ENCODE peak calls at places on chromosomes 5 and 9, in nine cellular contexts. H, D, K, Z, B, F, L, G and V are unnamed samples.
A peak's percentile ranks its signal among the peaks of the same experiment; 100 is the strongest.

GRCh38 chr5:172096184-172096941 is 89.9 kb upstream of the FBXW11 start:
- DNase-seq in H (no peak), Z (no peak), L (peak; percentile 43), B (peak; percentile 53), F (no peak), K (no peak), G (no peak), D (no peak), V (no peak)

GRCh38 chr5:40689442-40689841 is 9.7 kb downstream of the PTGER4 start:
- DNase-seq in L (peak; percentile 96), D (no peak), K (no peak), G (peak; percentile 99), B (no peak), Z (no peak), H (peak; percentile 91), F (peak; percentile 79), V (no peak)

GRCh38 chr5:89930591-89931383 is 478.8 kb downstream of the CETN3 start:
- DNase-seq in H (peak; percentile 69), B (no peak), G (peak; percentile 69), L (peak; percentile 65), Z (no peak), K (no peak), D (no peak), F (no peak), V (no peak)

GRCh38 chr5:160272041-160272663 is 40.2 kb downstream of the CCNJL start:
- DNase-seq in D (no peak), F (no peak), Z (no peak), K (no peak), B (no peak), G (no peak), H (no peak), L (no peak), V (no peak)

GRCh38 chr5:87885727-87886126 is 382.9 kb downstream of the TMEM161B start:
- DNase-seq in B (no peak), G (peak; percentile 0), K (no peak), L (no peak), F (no peak), D (no peak), H (no peak), Z (no peak), V (no peak)

GRCh38 chr9:92722386-92723298 is 42.0 kb downstream of the BICD2 start:
- DNase-seq in G (no peak), B (no peak), D (no peak), L (no peak), Z (no peak), K (no peak), F (no peak), H (no peak), V (no peak)

GRCh38 chr5:114055318-114055788 is 306.5 kb upstream of the KCNN2 start:
- DNase-seq in B (peak; percentile 76), Z (peak; percentile 18), K (no peak), D (peak; percentile 86), G (peak; percentile 5), H (peak; percentile 3), F (no peak), L (peak; percentile 62), V (peak; percentile 85)

GRCh38 chr9:89020754-89021153 is 29.5 kb downstream of the S1PR3 start:
- DNase-seq in B (no peak), Z (no peak), D (no peak), F (no peak), G (no peak), K (no peak), L (no peak), H (no peak), V (no peak)

GRCh38 chr5:115758356-115758755 is 58.1 kb downstream of the CDO1 start:
- DNase-seq in K (no peak), L (no peak), H (no peak), Z (no peak), G (peak; percentile 16), F (no peak), B (no peak), D (no peak), V (no peak)

GRCh38 chr5:114311943-114312342 is 49.9 kb upstream of the KCNN2 start:
- DNase-seq in F (no peak), G (no peak), H (no peak), B (no peak), L (no peak), Z (no peak), K (no peak), D (no peak), V (no peak)

GRCh38 chr9:111298831-111299603 is 31.0 kb downstream of the OR2K2 start:
- DNase-seq in Z (peak; percentile 53), D (no peak), G (peak; percentile 86), H (peak; percentile 77), K (no peak), F (peak; percentile 16), B (peak; percentile 11), L (peak; percentile 88), V (no peak)

GRCh38 chr5:168654225-168654624 is 75.1 kb upstream of the PANK3 start:
- DNase-seq in K (no peak), G (peak; percentile 72), D (no peak), F (no peak), B (no peak), H (peak; percentile 95), Z (no peak), L (peak; percentile 31), V (no peak)

GRCh38 chr5:1508679-1509290 is 15.0 kb downstream of the LPCAT1 start:
- DNase-seq in D (peak; percentile 53), G (no peak), K (peak; percentile 42), H (no peak), Z (no peak), F (no peak), L (no peak), B (no peak), V (peak; percentile 6)

DNA sequence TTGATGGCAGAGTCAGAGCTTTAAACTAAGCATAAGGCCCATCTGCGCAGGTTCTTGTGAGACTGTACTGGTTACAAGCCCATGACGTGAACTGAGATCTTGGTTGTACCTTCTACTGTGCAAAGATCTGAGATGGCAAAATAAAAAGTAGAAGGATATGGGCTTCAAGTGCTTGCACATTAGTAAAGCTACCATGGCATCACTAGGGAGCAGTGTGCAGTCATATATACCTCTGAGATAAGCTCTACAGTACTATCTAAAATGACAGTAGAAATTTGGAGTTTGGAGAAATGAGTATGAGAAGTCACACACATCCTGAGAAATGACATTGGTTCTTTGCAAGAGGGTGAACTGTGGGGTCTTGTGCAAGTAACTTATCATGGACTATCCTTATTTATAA is 408.2 kb upstream of the PRR16 start:
- DNase-seq in K (no peak), B (no peak), F (no peak), H (peak; percentile 77), D (no peak), Z (no peak), L (peak; percentile 85), G (peak; percentile 79), V (no peak)
- TF ChIP-seq CTCF in K (peak; percentile 37), B (no peak), F (peak; percentile 8), H (peak; percentile 68), D (no peak), Z (no peak), L (peak; percentile 55), G (peak; percentile 59), V (no peak)

DNA sequence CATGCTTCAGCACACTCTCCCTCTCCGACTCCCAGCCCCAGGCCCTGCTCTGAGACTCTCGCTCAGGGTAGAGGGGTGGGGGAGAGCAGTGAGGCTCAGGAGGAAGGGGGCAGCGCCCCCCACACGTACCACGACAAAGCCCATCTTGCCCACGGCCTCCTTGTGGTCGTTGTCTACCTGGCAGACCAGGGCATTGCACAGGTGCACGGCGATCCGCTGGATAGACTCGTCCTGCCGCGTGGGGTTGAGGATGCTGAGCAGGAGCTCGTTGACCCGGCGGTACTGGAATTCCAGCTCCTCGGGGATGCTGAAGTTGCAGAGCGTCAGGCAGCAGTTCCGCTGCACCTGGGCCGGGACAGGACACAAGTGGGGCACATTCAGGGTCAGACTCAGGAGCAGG is 18.5 kb upstream of the ZDHHC12 start:
- DNase-seq in B (no peak), F (no peak), K (no peak), G (no peak), L (no peak), Z (no peak), H (no peak), D (no peak), V (no peak)
- TF ChIP-seq CTCF in B (no peak), F (no peak), K (no peak), G (no peak), L (no peak), Z (no peak), H (no peak), D (no peak), V (no peak)

GRCh38 chr9:127887792-127888191 is 10.3 kb upstream of the AK1 start:
- DNase-seq in D (no peak), Z (no peak), B (no peak), H (no peak), L (peak; percentile 66), K (no peak), G (no peak), F (no peak), V (no peak)
- TF ChIP-seq CTCF in D (no peak), Z (no peak), B (peak; percentile 25), H (no peak), L (peak; percentile 61), K (no peak), G (no peak), F (no peak), V (peak; percentile 57)

DNA sequence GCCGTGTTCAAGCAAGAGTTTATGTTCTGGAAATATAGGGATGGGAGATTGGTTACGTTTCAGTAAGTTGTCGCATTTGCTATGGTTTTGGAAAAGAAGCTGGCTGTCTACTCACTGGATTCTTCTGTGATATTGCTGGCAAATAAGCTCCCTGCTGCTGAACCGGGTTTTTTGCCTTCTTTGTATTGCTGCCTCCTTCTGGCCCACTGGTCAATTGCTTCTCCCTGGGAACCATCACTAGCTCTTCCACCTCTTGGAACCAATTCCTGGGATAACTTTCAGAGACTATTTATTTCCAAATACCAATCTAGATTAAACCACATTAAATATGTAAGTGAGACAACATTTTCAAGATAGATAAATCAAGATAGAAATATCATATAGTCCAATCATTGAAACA is 43.0 kb downstream of the NUDT12 start:
- DNase-seq in H (no peak), B (no peak), K (no peak), Z (no peak), L (peak; percentile 67), G (peak; percentile 15), F (no peak), D (no peak), V (peak; percentile 17)
- TF ChIP-seq CTCF in H (peak; percentile 24), B (peak; percentile 27), K (no peak), Z (no peak), L (peak; percentile 77), G (peak; percentile 53), F (no peak), D (no peak), V (peak; percentile 19)